ENCODE peak calls at places on chromosomes 7 and 10, in six cellular contexts. L is HEK293T; J is trophoblast cell; W is T-helper 9 cell; M is naive thymus-derived CD8-positive, alpha-beta T cell; O is AG08395. U is an unnamed sample.

GRCh38 chr10:101558206-101558605 is 29.9 kb downstream of the POLL start:
- DNase-seq in L (no peak), J (no peak), W (no peak), M (no peak), O (no peak), U (no peak)

GRCh38 chr7:51299391-51300133 is 17.0 kb downstream of the COBL start:
- DNase-seq in L (no peak), J (no peak), W (no peak), M (no peak), O (no peak), U (no peak)

GRCh38 chr7:111090834-111091233 is at the start of gene LRRN3:
- DNase-seq in L (peak; percentile 7), J (peak; percentile 4), W (no peak), M (peak; percentile 21), O (peak; percentile 61), U (no peak)

GRCh38 chr10:120221873-120222485 is 235.0 kb upstream of the PLPP4 start:
- DNase-seq in L (peak; percentile 81), J (peak; percentile 52), W (no peak), M (no peak), O (peak; percentile 48), U (peak; percentile 61)

GRCh38 chr10:30980951-30981616 is 50.6 kb downstream of the ZNF438 start:
- DNase-seq in L (no peak), J (no peak), W (no peak), M (no peak), O (peak; percentile 64), U (no peak)

GRCh38 chr10:113053881-113054280 is 103.8 kb downstream of the TCF7L2 start:
- DNase-seq in L (no peak), J (no peak), W (no peak), M (no peak), O (no peak), U (no peak)

GRCh38 chr10:61896854-61897661 is 4.4 kb upstream of the ARID5B start:
- DNase-seq in L (peak; percentile 71), J (peak; percentile 75), W (no peak), M (peak; percentile 32), O (peak; percentile 78), U (peak; percentile 80)

GRCh38 chr7:36400023-36400422 is 10.4 kb downstream of the ANLN start:
- DNase-seq in L (no peak), J (no peak), W (no peak), M (no peak), O (no peak), U (no peak)

GRCh38 chr7:39488467-39489393 is 77.5 kb upstream of the YAE1 start:
- DNase-seq in L (no peak), J (no peak), W (no peak), M (no peak), O (no peak), U (no peak)